ENCODE peak calls at places on chromosomes 7 and 10, in six cellular contexts. F is AG20443, U is COR-L47, H is brain microvascular endothelial cell, I is HT-29, B is NCI-H1436. W is an unnamed sample.
A peak's percentile ranks its signal among the peaks of the same experiment; 100 is the strongest.

GRCh38 chr7:120805636-120806388 is 52.1 kb downstream of the TSPAN12 start:
- DNase-seq in B (peak; percentile 45), I (peak; percentile 93), F (peak; percentile 67), U (peak; percentile 56), H (peak; percentile 52), W (no peak)

GRCh38 chr10:116809528-116810500 is 39.5 kb upstream of the ENO4 start:
- DNase-seq in U (no peak), I (peak; percentile 38), H (no peak), B (peak; percentile 72), F (peak; percentile 42), W (no peak)

GRCh38 chr10:34018129-34018528 is 683.7 kb upstream of the NRP1 start:
- DNase-seq in U (no peak), I (peak; percentile 12), B (no peak), F (no peak), H (peak; percentile 37), W (no peak)

GRCh38 chr7:96547371-96547811 is 162.3 kb downstream of the SEM1 start:
- DNase-seq in U (peak; percentile 90), H (no peak), B (peak; percentile 88), I (no peak), F (no peak), W (no peak)

GRCh38 chr10:118278649-118279048 is 63.5 kb downstream of the FAM204A start:
- DNase-seq in F (no peak), B (no peak), I (no peak), H (no peak), U (no peak), W (no peak)

GRCh38 chr7:4791738-4792536 is 16.5 kb downstream of the AP5Z1 start:
- DNase-seq in B (no peak), U (no peak), F (peak; percentile 92), I (peak; percentile 16), H (peak; percentile 53), W (no peak)

GRCh38 chr10:6755891-6756460 is 175.9 kb upstream of the PRKCQ start:
- DNase-seq in H (no peak), U (peak; percentile 15), B (no peak), F (peak; percentile 59), I (no peak), W (no peak)

GRCh38 chr10:7153750-7154149 is 257.1 kb downstream of the SFMBT2 start:
- DNase-seq in U (no peak), B (no peak), I (no peak), F (no peak), H (no peak), W (no peak)

GRCh38 chr10:2925631-2926030 is 141.7 kb upstream of the PFKP start:
- DNase-seq in B (peak; percentile 70), U (no peak), F (no peak), H (peak; percentile 73), I (peak; percentile 70), W (no peak)

GRCh38 chr10:52068485-52068884 is 245.6 kb upstream of the DKK1 start:
- DNase-seq in H (no peak), F (no peak), B (no peak), I (no peak), U (no peak), W (no peak)

GRCh38 chr7:38190010-38190409 is 12.0 kb downstream of the STARD3NL start:
- DNase-seq in F (no peak), H (peak; percentile 56), B (no peak), U (no peak), I (no peak), W (no peak)

GRCh38 chr10:73095479-73096021 is 1.1 kb downstream of the P4HA1 start:
- DNase-seq in H (peak; percentile 84), U (no peak), F (peak; percentile 63), I (peak; percentile 70), B (no peak), W (no peak)

GRCh38 chr10:76049581-76050290 is 618.3 kb downstream of the LRMDA start:
- DNase-seq in I (no peak), B (no peak), F (no peak), H (peak; percentile 23), U (no peak), W (no peak)

GRCh38 chr7:15720849-15721471 is 34.5 kb upstream of the MEOX2 start:
- DNase-seq in B (peak; percentile 5), U (no peak), H (peak; percentile 77), I (peak; percentile 69), F (peak; percentile 20), W (no peak)

GRCh38 chr7:133412942-133413341 is 160.1 kb downstream of the EXOC4 start:
- DNase-seq in U (no peak), B (no peak), F (no peak), H (no peak), I (no peak), W (no peak)

GRCh38 chr7:5557920-5558401 is 134.3 kb upstream of the TNRC18 start:
- DNase-seq in F (peak; percentile 68), U (no peak), B (no peak), H (no peak), I (peak; percentile 44), W (no peak)

GRCh38 chr7:69630292-69630691 is 32.0 kb downstream of the AUTS2 start:
- DNase-seq in B (no peak), F (peak; percentile 84), U (no peak), H (peak; percentile 72), I (no peak), W (no peak)

GRCh38 chr10:71300555-71301370 is 18.3 kb upstream of the SLC29A3 start:
- DNase-seq in F (no peak), I (no peak), H (no peak), U (no peak), B (no peak), W (no peak)

GRCh38 chr10:16724509-16724908 is 92.7 kb downstream of the RSU1 start:
- DNase-seq in U (no peak), F (no peak), B (no peak), I (no peak), H (no peak), W (no peak)

GRCh38 chr7:115910541-115911164 is 119.9 kb downstream of the TFEC start:
- DNase-seq in U (peak; percentile 24), H (no peak), I (peak; percentile 78), F (peak; percentile 16), B (peak; percentile 40), W (no peak)

GRCh38 chr10:44931621-44932337 is 20.6 kb downstream of the TMEM72 start:
- DNase-seq in I (no peak), B (no peak), H (no peak), U (no peak), F (no peak), W (no peak)

GRCh38 chr7:64871761-64872160 is 31.3 kb upstream of the ZNF273 start:
- DNase-seq in H (no peak), B (no peak), I (no peak), U (no peak), F (peak; percentile 3), W (no peak)

GRCh38 chr7:120856621-120857352 is 1.2 kb downstream of the TSPAN12 start:
- DNase-seq in H (peak; percentile 24), I (peak; percentile 69), F (peak; percentile 25), B (no peak), U (peak; percentile 12), W (no peak)

GRCh38 chr7:43550427-43550826 is 32.5 kb upstream of the STK17A start:
- DNase-seq in I (no peak), H (no peak), F (no peak), U (no peak), B (no peak), W (no peak)

GRCh38 chr7:137935849-137936508 is 65.9 kb downstream of the CREB3L2 start:
- DNase-seq in F (no peak), U (no peak), H (no peak), B (no peak), I (no peak), W (no peak)

GRCh38 chr7:36967387-36967786 is 243.1 kb upstream of the AOAH start:
- DNase-seq in H (peak; percentile 50), U (no peak), B (no peak), F (peak; percentile 85), I (peak; percentile 84), W (no peak)

GRCh38 chr7:132488634-132489302 is 87.5 kb downstream of the PLXNA4 start:
- DNase-seq in B (no peak), U (no peak), I (no peak), F (peak; percentile 70), H (no peak), W (no peak)

GRCh38 chr10:45599021-45599603 is 73.5 kb downstream of the ZFAND4 start:
- DNase-seq in B (no peak), U (no peak), H (no peak), F (no peak), I (no peak), W (no peak)

W was measured in RWPE2.